ENCODE peak calls at places on chromosomes 3 and 15, in ten cellular contexts. W, Q, C, I, R, N, F, K, S and T are unnamed samples.

GRCh38 chr3:188931531-188931930 is 240.2 kb upstream of the TPRG1 start:
- DNase-seq in F (no peak), S (no peak), N (no peak), Q (no peak), W (no peak), R (no peak), I (no peak), C (no peak), K (no peak), T (no peak)

GRCh38 chr3:112003321-112004080 is 4.8 kb downstream of the TAGLN3 start:
- DNase-seq in W (no peak), I (no peak), C (no peak), Q (no peak), N (no peak), R (no peak), K (no peak), S (no peak), F (no peak), T (no peak)

GRCh38 chr3:127822166-127822835 is at the start of gene MGLL:
- DNase-seq in W (no peak), N (peak), C (no peak), I (peak), K (no peak), Q (peak), F (peak), S (peak), R (no peak), T (no peak)

GRCh38 chr15:74955796-74956647 is 550 bp downstream of the RPP25 start:
- DNase-seq in R (peak), F (peak), C (no peak), W (peak), N (peak), I (peak), Q (peak), K (no peak), S (peak), T (peak)

GRCh38 chr3:11556851-11557644 is 86.7 kb downstream of the VGLL4 start:
- DNase-seq in Q (no peak), N (peak), K (no peak), F (peak), C (peak), R (no peak), I (peak), S (peak), W (no peak), T (no peak)

GRCh38 chr3:177554900-177555759 is 357.8 kb upstream of the TBL1XR1 start:
- DNase-seq in W (no peak), N (no peak), R (peak), I (no peak), C (no peak), Q (no peak), S (peak), K (no peak), F (no peak), T (no peak)

GRCh38 chr15:41868321-41868720 is 25.5 kb downstream of the SPTBN5 start:
- DNase-seq in C (no peak), N (no peak), I (no peak), W (no peak), F (no peak), K (no peak), R (no peak), S (no peak), Q (no peak), T (no peak)

GRCh38 chr3:51445544-51446280 is 54.1 kb downstream of the DCAF1 start:
- DNase-seq in W (no peak), F (no peak), N (no peak), K (no peak), I (no peak), S (no peak), R (no peak), C (no peak), Q (no peak), T (no peak)

GRCh38 chr3:66271231-66271630 is 50.4 kb downstream of the SLC25A26 start:
- DNase-seq in I (no peak), R (no peak), C (no peak), K (no peak), S (no peak), Q (no peak), N (no peak), F (no peak), W (no peak), T (no peak)

GRCh38 chr3:116423365-116423764 is 21.9 kb downstream of the LSAMP start:
- DNase-seq in I (no peak), S (no peak), N (no peak), Q (peak), R (no peak), F (no peak), C (no peak), W (no peak), K (no peak), T (no peak)

GRCh38 chr3:161559177-161559998 is 62.8 kb downstream of the OTOL1 start:
- DNase-seq in C (no peak), I (no peak), F (no peak), R (no peak), N (no peak), W (no peak), K (no peak), Q (peak), S (peak), T (no peak)

GRCh38 chr3:41682996-41683395 is 278.9 kb downstream of the ULK4 start:
- DNase-seq in N (no peak), S (peak), K (no peak), W (no peak), F (no peak), Q (no peak), R (no peak), I (no peak), C (peak), T (no peak)

GRCh38 chr3:47283596-47284364 is 1.0 kb downstream of the KLHL18 start:
- DNase-seq in I (no peak), Q (no peak), R (no peak), K (no peak), S (peak), N (no peak), C (no peak), F (peak), W (no peak), T (no peak)

GRCh38 chr15:63551400-63551799 is 45.8 kb upstream of the FBXL22 start:
- DNase-seq in S (peak), I (no peak), N (no peak), C (no peak), W (no peak), F (no peak), K (no peak), Q (no peak), R (no peak), T (no peak)

GRCh38 chr3:123480428-123480827 is 31.5 kb upstream of the ADCY5 start:
- DNase-seq in R (no peak), F (no peak), W (no peak), I (no peak), C (no peak), Q (no peak), S (no peak), K (no peak), N (no peak), T (no peak)

GRCh38 chr15:45762726-45763125 is 127.9 kb downstream of the SQOR start:
- DNase-seq in R (no peak), K (no peak), S (no peak), C (no peak), F (no peak), I (no peak), N (no peak), W (no peak), Q (no peak), T (no peak)

GRCh38 chr3:33171580-33171979 is 47.0 kb downstream of the SUSD5 start:
- DNase-seq in C (no peak), Q (no peak), R (no peak), K (no peak), N (no peak), I (no peak), W (no peak), F (no peak), S (no peak), T (no peak)

GRCh38 chr15:77493324-77493907 is 72.7 kb downstream of the HMG20A start:
- DNase-seq in F (no peak), Q (no peak), K (no peak), S (peak), N (no peak), R (no peak), W (no peak), C (no peak), I (no peak), T (no peak)

GRCh38 chr3:8773941-8774542 is 4.6 kb upstream of the OXTR start:
- DNase-seq in C (no peak), N (no peak), I (no peak), S (peak), R (no peak), W (no peak), F (no peak), Q (no peak), K (no peak), T (no peak)

GRCh38 chr15:64895285-64896065 is 16.2 kb upstream of the ANKDD1A start:
- DNase-seq in F (no peak), K (no peak), C (no peak), R (no peak), Q (no peak), S (peak), W (no peak), I (peak), N (no peak), T (no peak)

GRCh38 chr3:71652786-71653419 is 69.4 kb upstream of the FOXP1 start:
- DNase-seq in R (peak), I (peak), C (peak), W (no peak), Q (peak), N (no peak), K (no peak), S (peak), F (no peak), T (no peak)

GRCh38 chr15:85157344-85157743 is 175.7 kb downstream of the PDE8A start:
- DNase-seq in C (no peak), S (no peak), N (no peak), W (no peak), R (no peak), I (no peak), K (no peak), Q (no peak), F (no peak), T (no peak)

GRCh38 chr15:26983822-26984221 is 12.8 kb downstream of the GABRG3 start:
- DNase-seq in K (no peak), W (no peak), N (no peak), I (no peak), Q (no peak), F (no peak), R (no peak), S (no peak), C (no peak), T (no peak)
- TF ChIP-seq CTCF in K (no peak), W (peak), N (no peak), I (no peak), Q (peak), F (no peak), R (no peak), S (no peak), C (no peak), T (no peak)

DNA sequence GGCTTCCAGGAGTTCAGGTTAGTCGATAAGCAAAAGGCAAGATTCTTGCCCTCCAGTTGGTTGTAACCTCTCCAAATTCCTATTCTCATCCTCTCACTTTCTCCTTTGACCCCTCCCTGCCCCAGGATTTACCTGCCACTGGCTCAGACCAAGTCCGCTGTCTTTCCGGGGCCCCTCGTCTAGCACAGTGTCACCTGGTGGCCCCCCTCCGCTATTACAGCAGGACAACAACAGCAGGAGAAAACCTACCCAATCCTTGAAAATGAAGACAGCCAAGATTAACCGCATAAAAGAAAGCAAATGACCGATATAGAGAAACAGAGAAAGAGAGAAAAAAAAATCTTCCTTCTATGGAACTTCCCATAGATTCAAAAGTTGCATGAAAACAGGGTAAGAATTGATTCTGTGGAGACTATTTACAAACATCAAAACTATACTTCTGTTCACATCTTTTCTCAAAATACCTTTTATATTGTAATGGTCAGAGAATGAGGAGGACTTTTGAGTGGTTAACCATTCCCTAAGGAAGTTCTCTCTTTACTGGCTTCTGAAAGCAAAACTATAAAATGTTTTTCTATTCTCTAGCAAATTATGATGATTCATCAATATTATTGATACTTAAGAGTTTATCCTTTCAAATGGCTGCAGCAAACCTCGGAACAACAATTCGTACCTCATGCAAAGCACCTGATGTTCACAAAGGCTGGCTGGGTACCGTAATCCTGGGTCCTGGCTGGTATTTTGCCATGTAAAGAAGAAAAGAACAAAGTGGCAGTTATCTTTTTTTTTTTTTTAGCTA is 10.0 kb upstream of the ST8SIA2 start:
- DNase-seq in K (no peak), Q (peak), N (no peak), C (no peak), I (no peak), W (peak), R (no peak), F (no peak), S (peak), T (no peak)
- TF ChIP-seq CTCF in K (no peak), Q (peak), N (no peak), C (peak), I (peak), W (peak), R (no peak), F (peak), S (peak), T (peak)

DNA sequence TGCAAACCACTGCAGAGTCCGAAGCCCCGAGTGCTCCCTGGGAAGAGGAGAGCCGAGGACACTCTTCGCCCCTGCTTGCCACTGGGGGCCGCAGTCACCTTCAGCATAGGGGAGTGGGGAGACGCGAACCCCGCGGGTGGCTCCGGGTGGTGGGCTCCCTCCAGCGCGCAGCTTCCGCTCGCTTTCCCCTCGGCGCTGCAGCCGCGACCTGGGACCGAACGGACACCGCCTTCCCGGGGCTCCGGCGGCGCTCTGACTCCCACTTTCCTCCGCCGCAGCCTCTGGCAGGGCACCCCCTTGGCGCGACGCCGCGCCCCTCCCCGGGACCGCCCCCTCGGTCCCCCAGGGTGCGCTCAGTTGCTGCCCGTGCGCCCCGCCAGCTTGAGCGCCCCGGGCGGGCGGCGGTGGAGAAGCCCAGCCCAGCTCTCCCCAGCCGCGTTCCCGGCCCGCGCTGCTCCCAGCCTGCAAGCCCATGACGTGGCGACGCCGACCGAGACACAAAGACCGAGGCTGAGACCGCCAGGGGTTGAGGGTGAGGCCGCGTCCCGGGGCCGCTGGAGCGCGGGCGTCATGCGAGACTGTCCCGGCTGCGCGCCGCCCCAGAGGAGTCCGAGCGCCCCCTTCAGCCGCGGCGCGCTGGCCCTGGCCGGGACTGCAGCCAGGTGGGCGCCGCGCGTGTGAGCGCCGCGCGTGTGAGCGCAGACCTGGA is at the start of gene MINAR1:
- DNase-seq in R (no peak), I (no peak), C (no peak), F (peak), S (peak), N (no peak), K (no peak), W (peak), Q (peak), T (no peak)
- TF ChIP-seq CTCF in R (no peak), I (peak), C (peak), F (no peak), S (peak), N (no peak), K (no peak), W (peak), Q (peak), T (peak)

DNA sequence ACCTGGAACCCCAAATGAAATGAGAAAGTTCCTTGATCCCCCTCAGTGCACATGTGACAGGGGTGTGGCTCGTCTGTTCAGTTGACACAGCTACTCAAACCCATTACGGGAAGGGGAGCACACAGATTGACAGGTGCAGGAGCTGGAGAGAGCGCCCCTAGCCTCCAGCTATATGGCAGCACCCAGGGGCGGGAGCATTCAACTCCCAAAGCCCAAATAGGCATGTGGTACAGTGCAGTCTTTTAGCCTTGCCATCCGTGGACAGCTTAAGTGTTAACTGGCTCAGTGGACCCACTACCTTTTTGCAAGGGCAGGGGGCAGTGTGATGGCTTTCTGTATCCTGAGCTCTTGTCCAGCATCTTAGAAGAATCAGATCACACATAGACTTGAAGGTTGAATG is 1374.2 kb upstream of the ALCAM start:
- DNase-seq in I (no peak), S (no peak), Q (no peak), R (no peak), N (no peak), W (no peak), K (no peak), C (no peak), F (no peak), T (no peak)
- TF ChIP-seq CTCF in I (no peak), S (no peak), Q (no peak), R (no peak), N (no peak), W (no peak), K (no peak), C (no peak), F (no peak), T (no peak)

GRCh38 chr15:40743921-40744809 is 10.9 kb downstream of the RMDN3 start:
- DNase-seq in R (no peak), C (no peak), S (peak), W (no peak), I (no peak), N (no peak), Q (no peak), K (no peak), F (no peak), T (no peak)
- TF ChIP-seq CTCF in R (no peak), C (no peak), S (peak), W (peak), I (no peak), N (no peak), Q (no peak), K (no peak), F (no peak), T (no peak)

GRCh38 chr3:50249459-50249858 is 13.5 kb downstream of the GNAI2 start:
- DNase-seq in K (no peak), N (no peak), S (no peak), Q (no peak), F (no peak), I (no peak), C (no peak), W (no peak), R (no peak), T (no peak)

GRCh38 chr3:50245251-50245745 is 9.3 kb downstream of the GNAI2 start:
- DNase-seq in Q (no peak), R (no peak), I (no peak), S (no peak), K (no peak), C (no peak), F (no peak), W (no peak), N (no peak), T (no peak)

GRCh38 chr3:50248387-50248786 is 12.4 kb downstream of the GNAI2 start:
- DNase-seq in F (peak), I (peak), W (no peak), C (no peak), N (peak), S (no peak), K (no peak), Q (no peak), R (no peak), T (no peak)

GRCh38 chr3:50245831-50246516 is 10.0 kb downstream of the GNAI2 start:
- DNase-seq in C (peak), R (peak), F (peak), S (peak), Q (peak), I (peak), K (peak), N (peak), W (peak), T (peak)

GRCh38 chr3:50246517-50246954 is 10.5 kb downstream of the GNAI2 start:
- DNase-seq in Q (no peak), N (no peak), C (peak), W (no peak), K (no peak), R (no peak), S (peak), F (no peak), I (peak), T (peak)
- TF ChIP-seq CTCF in Q (peak), N (no peak), C (no peak), W (peak), K (no peak), R (no peak), S (no peak), F (no peak), I (peak), T (peak)

DNA sequence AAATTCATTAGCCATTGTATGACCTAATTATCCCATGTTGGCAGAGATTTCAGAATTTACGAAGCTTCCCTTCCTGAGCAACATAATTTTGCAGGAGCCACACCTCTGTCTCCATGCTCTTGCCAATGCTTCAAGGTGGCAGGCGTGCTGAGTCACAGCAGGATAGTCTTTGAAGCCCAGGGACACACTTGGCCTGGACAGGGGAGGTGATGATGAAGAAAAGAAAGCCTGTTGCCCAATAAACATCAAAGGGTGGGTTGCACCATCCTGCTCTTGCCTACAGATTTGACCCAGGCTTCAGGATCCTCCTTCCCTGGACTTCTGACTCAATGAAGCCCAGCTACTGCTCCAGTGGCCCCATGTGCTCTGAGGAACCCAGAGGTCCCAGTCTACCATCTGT is 117.1 kb downstream of the MINAR1 start:
- DNase-seq in Q (no peak), F (no peak), S (no peak), K (no peak), R (no peak), N (no peak), I (no peak), C (no peak), W (no peak), T (no peak)
- TF ChIP-seq CTCF in Q (no peak), F (no peak), S (no peak), K (no peak), R (no peak), N (no peak), I (no peak), C (no peak), W (no peak), T (no peak)